ENCODE peak calls at places on chromosomes 11 and 22, in seven cellular contexts. E is stimulated activated effector memory CD8-positive, alpha-beta T cell treated with anti-CD3 and anti-CD28 coated beads, Interleukin-12 subunit alpha, Interleukin-12 subunit beta, amount 100 ng/mL, for 72 hours; C is activated naive CD4-positive, alpha-beta T cell treated with Interleukin-2 at 50 U/mL for 16 hours; K is NCI-H1105 treated with DMSO at 0.1 percent for 48 hours; I is neural progenitor cell; S is left ventricle myocardium inferior; A is kidney. O is an unnamed sample.

GRCh38 chr22:45948081-45948648 is 28.8 kb downstream of the WNT7B start:
- DNase-seq in E (no peak), C (no peak), K (peak; percentile 88), I (no peak), S (no peak), A (no peak), O (no peak)

GRCh38 chr11:94740083-94740974 is 27.8 kb upstream of the AMOTL1 start:
- DNase-seq in E (no peak), C (no peak), K (peak; percentile 73), I (peak; percentile 81), S (peak; percentile 59), A (peak; percentile 87), O (peak; percentile 52)

GRCh38 chr11:126307706-126308105 is 3.8 kb downstream of the DCPS start:
- DNase-seq in E (no peak), C (no peak), K (peak; percentile 38), I (peak; percentile 62), S (no peak), A (no peak), O (no peak)

GRCh38 chr11:40029406-40029805 is 1430.0 kb downstream of the LRRC4C start:
- DNase-seq in E (no peak), C (no peak), K (no peak), I (no peak), S (no peak), A (no peak), O (no peak)

GRCh38 chr11:64131657-64132387 is 34.1 kb downstream of the MACROD1 start:
- DNase-seq in E (no peak), C (no peak), K (peak; percentile 60), I (peak; percentile 70), S (no peak), A (no peak), O (peak; percentile 67)

GRCh38 chr11:6405039-6405667 is 13.7 kb downstream of the APBB1 start:
- DNase-seq in E (no peak), C (no peak), K (peak; percentile 41), I (peak; percentile 90), S (no peak), A (peak; percentile 92), O (peak; percentile 47)

GRCh38 chr22:50035131-50035881 is 22.7 kb upstream of the IL17REL start:
- DNase-seq in E (no peak), C (no peak), K (no peak), I (no peak), S (no peak), A (peak; percentile 61), O (no peak)

GRCh38 chr11:62402226-62402625 is 16.6 kb upstream of the SCGB1A1 start:
- DNase-seq in E (peak; percentile 23), C (peak; percentile 57), K (no peak), I (no peak), S (peak; percentile 63), A (no peak), O (peak; percentile 71)

GRCh38 chr22:42434748-42435425 is 2.7 kb upstream of the NFAM1 start:
- DNase-seq in E (no peak), C (no peak), K (no peak), I (no peak), S (no peak), A (no peak), O (no peak)

GRCh38 chr22:19904881-19905618 is 36.5 kb upstream of the COMT start:
- DNase-seq in E (no peak), C (no peak), K (no peak), I (no peak), S (no peak), A (no peak), O (no peak)

GRCh38 chr22:26576026-26576680 is 13.8 kb downstream of the TPST2 start:
- DNase-seq in E (no peak), C (no peak), K (no peak), I (no peak), S (no peak), A (peak; percentile 2), O (no peak)

GRCh38 chr11:460331-461199 is 10.5 kb downstream of the PTDSS2 start:
- DNase-seq in E (no peak), C (no peak), K (no peak), I (no peak), S (peak; percentile 73), A (peak; percentile 72), O (peak; percentile 53)

GRCh38 chr11:34245043-34245442 is 112.8 kb downstream of the ABTB2 start:
- DNase-seq in E (no peak), C (no peak), K (no peak), I (no peak), S (no peak), A (no peak), O (no peak)

GRCh38 chr11:117443269-117444186 is 115.9 kb downstream of the CEP164 start:
- DNase-seq in E (no peak), C (no peak), K (peak; percentile 22), I (peak; percentile 88), S (peak; percentile 56), A (peak; percentile 81), O (no peak)

GRCh38 chr11:120568572-120569307 is 57.2 kb downstream of the GRIK4 start:
- DNase-seq in E (no peak), C (no peak), K (no peak), I (no peak), S (no peak), A (peak; percentile 35), O (no peak)

GRCh38 chr11:12893787-12894672 is 115.1 kb upstream of the RASSF10 start:
- DNase-seq in E (peak; percentile 26), C (peak; percentile 40), K (peak; percentile 62), I (peak; percentile 73), S (peak; percentile 54), A (no peak), O (peak; percentile 60)

GRCh38 chr11:15118431-15118830 is 3.7 kb downstream of the INSC start:
- DNase-seq in E (no peak), C (no peak), K (no peak), I (no peak), S (no peak), A (no peak), O (no peak)